ENCODE peak calls at places on chromosome 1, in eight cellular contexts. One of them, this sample, is unnamed.

GRCh38 chr1:15446212-15446611 is 8.0 kb downstream of the CTRC start:
- DNase-seq in nephron progenitor cell: no peak
- DNase-seq in AG04449: no peak
- DNase-seq in activated CD8-positive, alpha-beta memory T cell treated with anti-CD3 and anti-CD28 coated beads, Interleukin-2, amount 10 ng/mL, durations not matched to agents 7 days and 5 days: no peak
- DNase-seq in colonic mucosa: no peak
- DNase-seq in NCI-H1105 treated with DMSO at 0.1 percent for 48 hours: no peak
- DNase-seq in cardiac fibroblast: no peak
- DNase-seq in M059J: no peak
- DNase-seq in this sample: no peak

GRCh38 chr1:208807446-208808117 is 563.4 kb upstream of the PLXNA2 start:
- DNase-seq in AG04449: no peak
- DNase-seq in activated CD8-positive, alpha-beta memory T cell treated with anti-CD3 and anti-CD28 coated beads, Interleukin-2, amount 10 ng/mL, durations not matched to agents 7 days and 5 days: no peak
- DNase-seq in NCI-H1105 treated with DMSO at 0.1 percent for 48 hours: no peak
- DNase-seq in cardiac fibroblast: no peak
- DNase-seq in M059J: peak
- DNase-seq in colonic mucosa: no peak
- DNase-seq in nephron progenitor cell: no peak
- DNase-seq in this sample: no peak

GRCh38 chr1:183164350-183164749 is 21.7 kb upstream of the LAMC2 start:
- DNase-seq in AG04449: no peak
- DNase-seq in M059J: peak
- DNase-seq in colonic mucosa: no peak
- DNase-seq in NCI-H1105 treated with DMSO at 0.1 percent for 48 hours: no peak
- DNase-seq in nephron progenitor cell: no peak
- DNase-seq in cardiac fibroblast: peak
- DNase-seq in activated CD8-positive, alpha-beta memory T cell treated with anti-CD3 and anti-CD28 coated beads, Interleukin-2, amount 10 ng/mL, durations not matched to agents 7 days and 5 days: no peak
- DNase-seq in this sample: no peak

GRCh38 chr1:31936278-31936965 is 1.7 kb downstream of the PTP4A2 start:
- DNase-seq in M059J: peak
- DNase-seq in AG04449: no peak
- DNase-seq in activated CD8-positive, alpha-beta memory T cell treated with anti-CD3 and anti-CD28 coated beads, Interleukin-2, amount 10 ng/mL, durations not matched to agents 7 days and 5 days: no peak
- DNase-seq in cardiac fibroblast: peak
- DNase-seq in NCI-H1105 treated with DMSO at 0.1 percent for 48 hours: no peak
- DNase-seq in colonic mucosa: no peak
- DNase-seq in nephron progenitor cell: no peak
- DNase-seq in this sample: no peak

GRCh38 chr1:162548170-162548569 is 13.4 kb upstream of the UAP1 start:
- DNase-seq in activated CD8-positive, alpha-beta memory T cell treated with anti-CD3 and anti-CD28 coated beads, Interleukin-2, amount 10 ng/mL, durations not matched to agents 7 days and 5 days: no peak
- DNase-seq in M059J: peak
- DNase-seq in cardiac fibroblast: peak
- DNase-seq in nephron progenitor cell: no peak
- DNase-seq in NCI-H1105 treated with DMSO at 0.1 percent for 48 hours: no peak
- DNase-seq in colonic mucosa: peak
- DNase-seq in AG04449: no peak
- DNase-seq in this sample: peak

GRCh38 chr1:230542054-230542453 is 100.2 kb upstream of the COG2 start:
- DNase-seq in NCI-H1105 treated with DMSO at 0.1 percent for 48 hours: no peak
- DNase-seq in cardiac fibroblast: peak
- DNase-seq in AG04449: no peak
- DNase-seq in nephron progenitor cell: no peak
- DNase-seq in colonic mucosa: no peak
- DNase-seq in M059J: peak
- DNase-seq in activated CD8-positive, alpha-beta memory T cell treated with anti-CD3 and anti-CD28 coated beads, Interleukin-2, amount 10 ng/mL, durations not matched to agents 7 days and 5 days: peak
- DNase-seq in this sample: no peak

GRCh38 chr1:15153184-15153841 is at the start of gene TMEM51:
- DNase-seq in M059J: peak
- DNase-seq in nephron progenitor cell: peak
- DNase-seq in activated CD8-positive, alpha-beta memory T cell treated with anti-CD3 and anti-CD28 coated beads, Interleukin-2, amount 10 ng/mL, durations not matched to agents 7 days and 5 days: no peak
- DNase-seq in cardiac fibroblast: peak
- DNase-seq in NCI-H1105 treated with DMSO at 0.1 percent for 48 hours: peak
- DNase-seq in colonic mucosa: peak
- DNase-seq in AG04449: no peak
- DNase-seq in this sample: no peak

GRCh38 chr1:9181176-9181906 is 52.4 kb upstream of the GPR157 start:
- DNase-seq in nephron progenitor cell: peak
- DNase-seq in cardiac fibroblast: peak
- DNase-seq in NCI-H1105 treated with DMSO at 0.1 percent for 48 hours: peak
- DNase-seq in activated CD8-positive, alpha-beta memory T cell treated with anti-CD3 and anti-CD28 coated beads, Interleukin-2, amount 10 ng/mL, durations not matched to agents 7 days and 5 days: peak
- DNase-seq in colonic mucosa: peak
- DNase-seq in M059J: peak
- DNase-seq in AG04449: no peak
- DNase-seq in this sample: no peak

GRCh38 chr1:20248954-20249612 is 41.6 kb upstream of the VWA5B1 start:
- DNase-seq in activated CD8-positive, alpha-beta memory T cell treated with anti-CD3 and anti-CD28 coated beads, Interleukin-2, amount 10 ng/mL, durations not matched to agents 7 days and 5 days: peak
- DNase-seq in AG04449: no peak
- DNase-seq in colonic mucosa: no peak
- DNase-seq in cardiac fibroblast: no peak
- DNase-seq in NCI-H1105 treated with DMSO at 0.1 percent for 48 hours: no peak
- DNase-seq in M059J: peak
- DNase-seq in nephron progenitor cell: no peak
- DNase-seq in this sample: no peak